ENCODE peak calls at places on chromosomes 7 and 10, in nine cellular contexts. V, P, D, K, C, E, O, T and W are unnamed samples.
A peak's percentile ranks its signal among the peaks of the same experiment; 100 is the strongest.

GRCh38 chr10:91759581-91759986 is 38.6 kb upstream of the TNKS2 start:
- DNase-seq in V (no peak), P (no peak), D (peak; percentile 50), K (no peak), C (no peak), E (no peak), O (no peak), T (no peak), W (no peak)

GRCh38 chr10:29302499-29302898 is 13.6 kb downstream of the LYZL1 start:
- DNase-seq in V (no peak), P (no peak), D (no peak), K (no peak), C (no peak), E (no peak), O (no peak), T (no peak), W (peak; percentile 16)

GRCh38 chr7:115475774-115476407 is 554.0 kb downstream of the MDFIC start:
- DNase-seq in V (no peak), P (no peak), D (no peak), K (peak; percentile 44), C (no peak), E (no peak), O (no peak), T (peak; percentile 40), W (no peak)

GRCh38 chr7:55381187-55381586 is 16.1 kb downstream of the LANCL2 start:
- DNase-seq in V (no peak), P (no peak), D (no peak), K (no peak), C (no peak), E (no peak), O (no peak), T (no peak), W (no peak)

GRCh38 chr7:503575-504111 is 16.0 kb downstream of the PDGFA start:
- DNase-seq in V (peak; percentile 61), P (no peak), D (no peak), K (peak; percentile 94), C (no peak), E (no peak), O (peak; percentile 69), T (no peak), W (peak; percentile 91)

GRCh38 chr7:30916255-30916654 is 4.6 kb downstream of the AQP1 start:
- DNase-seq in V (peak; percentile 7), P (no peak), D (no peak), K (no peak), C (no peak), E (no peak), O (no peak), T (no peak), W (no peak)

GRCh38 chr7:121383235-121383634 is 12.9 kb downstream of the FAM3C start:
- DNase-seq in V (no peak), P (no peak), D (no peak), K (no peak), C (no peak), E (no peak), O (no peak), T (no peak), W (no peak)

GRCh38 chr10:1957057-1957456 is 219.7 kb upstream of the ADARB2 start:
- DNase-seq in V (no peak), P (no peak), D (no peak), K (no peak), C (no peak), E (no peak), O (no peak), T (no peak), W (no peak)

GRCh38 chr10:124074471-124075109 is 18.8 kb downstream of the CHST15 start:
- DNase-seq in V (peak; percentile 29), P (no peak), D (no peak), K (no peak), C (peak; percentile 47), E (no peak), O (no peak), T (no peak), W (no peak)

GRCh38 chr7:57685418-57685817 is 235.4 kb downstream of the ZNF716 start:
- DNase-seq in V (no peak), P (no peak), D (no peak), K (no peak), C (no peak), E (no peak), O (no peak), T (no peak), W (no peak)

GRCh38 chr10:115866174-115866573 is 406.8 kb downstream of the GFRA1 start:
- DNase-seq in V (no peak), P (no peak), D (no peak), K (no peak), C (no peak), E (no peak), O (no peak), T (no peak), W (no peak)

GRCh38 chr7:114934758-114935157 is 12.9 kb downstream of the MDFIC start:
- DNase-seq in V (no peak), P (no peak), D (no peak), K (no peak), C (no peak), E (no peak), O (no peak), T (no peak), W (no peak)

GRCh38 chr10:72802291-72803118 is 91.0 kb upstream of the OIT3 start:
- DNase-seq in V (no peak), P (no peak), D (peak; percentile 74), K (no peak), C (no peak), E (no peak), O (no peak), T (no peak), W (no peak)

GRCh38 chr10:72801263-72801868 is 92.2 kb upstream of the OIT3 start:
- DNase-seq in V (no peak), P (no peak), D (no peak), K (no peak), C (no peak), E (no peak), O (no peak), T (no peak), W (no peak)

GRCh38 chr10:72803119-72803505 is 90.4 kb upstream of the OIT3 start:
- DNase-seq in V (no peak), P (no peak), D (peak; percentile 10), K (no peak), C (no peak), E (no peak), O (no peak), T (no peak), W (no peak)

GRCh38 chr10:72800000-72800740 is 93.4 kb upstream of the OIT3 start:
- DNase-seq in V (no peak), P (no peak), D (peak; percentile 66), K (no peak), C (no peak), E (no peak), O (no peak), T (no peak), W (no peak)

DNA sequence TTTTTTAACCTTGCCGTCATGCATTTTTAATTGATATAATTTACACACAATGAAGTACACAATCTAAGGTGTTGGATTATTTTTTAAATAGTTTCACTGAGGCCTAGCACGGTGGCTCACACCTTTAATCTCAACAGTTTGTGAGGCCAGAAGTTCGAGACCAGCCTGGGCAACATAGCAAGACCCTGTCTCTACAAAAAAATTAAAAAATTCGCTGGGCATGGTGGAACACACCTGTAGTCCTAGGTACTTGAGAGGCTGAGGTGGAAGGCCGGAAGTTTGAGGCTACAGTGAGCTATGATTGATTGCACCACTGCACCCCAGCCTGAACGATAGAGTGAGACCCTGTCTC is 92.8 kb upstream of the OIT3 start:
- DNase-seq in V (no peak), P (no peak), D (no peak), K (no peak), C (no peak), E (no peak), O (no peak), T (no peak), W (no peak)
- H3K27ac ChIP-seq in V (no peak overlapping the region), P (no peak overlapping the region), D (no peak overlapping the region), K (no peak overlapping the region), C (no peak overlapping the region), E (no peak overlapping the region), O (no peak overlapping the region), T (no peak overlapping the region), W (no peak overlapping the region)

GRCh38 chr10:12235796-12236195 is 39.8 kb downstream of the CDC123 start:
- DNase-seq in V (no peak), P (no peak), D (peak; percentile 63), K (no peak), C (no peak), E (no peak), O (no peak), T (no peak), W (no peak)
- H3K36me3 ChIP-seq in V (peaks cover 23% of the 10 kb centered on the region), P (no peaks in the 10 kb centered on the region), D (peaks cover 25% of the 10 kb centered on the region), K (peaks cover under 1% of the 10 kb centered on the region), C (no peaks in the 10 kb centered on the region), E (peaks cover 76% of the 10 kb centered on the region), O (peaks cover 10% of the 10 kb centered on the region), T (peaks cover 33% of the 10 kb centered on the region), W (peaks cover 23% of the 10 kb centered on the region)

GRCh38 chr7:104230606-104231005 is 22.8 kb upstream of the ORC5 start:
- DNase-seq in V (no peak), P (no peak), D (peak; percentile 59), K (no peak), C (no peak), E (no peak), O (no peak), T (peak; percentile 18), W (no peak)

GRCh38 chr7:104225441-104225840 is 17.6 kb upstream of the ORC5 start:
- DNase-seq in V (no peak), P (no peak), D (no peak), K (no peak), C (no peak), E (no peak), O (no peak), T (no peak), W (no peak)

GRCh38 chr7:104228442-104228841 is 20.6 kb upstream of the ORC5 start:
- DNase-seq in V (no peak), P (no peak), D (no peak), K (no peak), C (no peak), E (no peak), O (no peak), T (no peak), W (no peak)

GRCh38 chr7:104231054-104232046 is 23.5 kb upstream of the ORC5 start:
- DNase-seq in V (no peak), P (peak; percentile 26), D (peak; percentile 58), K (peak; percentile 75), C (peak; percentile 10), E (peak; percentile 16), O (no peak), T (peak; percentile 82), W (no peak)
- TF ChIP-seq CTCF in V (peak; percentile 62), P (peak; percentile 66), D (peak; percentile 76), K (peak; percentile 79), C (peak; percentile 44), E (peak; percentile 77), O (peak; percentile 78), T (peak; percentile 92), W (peak; percentile 60)

DNA sequence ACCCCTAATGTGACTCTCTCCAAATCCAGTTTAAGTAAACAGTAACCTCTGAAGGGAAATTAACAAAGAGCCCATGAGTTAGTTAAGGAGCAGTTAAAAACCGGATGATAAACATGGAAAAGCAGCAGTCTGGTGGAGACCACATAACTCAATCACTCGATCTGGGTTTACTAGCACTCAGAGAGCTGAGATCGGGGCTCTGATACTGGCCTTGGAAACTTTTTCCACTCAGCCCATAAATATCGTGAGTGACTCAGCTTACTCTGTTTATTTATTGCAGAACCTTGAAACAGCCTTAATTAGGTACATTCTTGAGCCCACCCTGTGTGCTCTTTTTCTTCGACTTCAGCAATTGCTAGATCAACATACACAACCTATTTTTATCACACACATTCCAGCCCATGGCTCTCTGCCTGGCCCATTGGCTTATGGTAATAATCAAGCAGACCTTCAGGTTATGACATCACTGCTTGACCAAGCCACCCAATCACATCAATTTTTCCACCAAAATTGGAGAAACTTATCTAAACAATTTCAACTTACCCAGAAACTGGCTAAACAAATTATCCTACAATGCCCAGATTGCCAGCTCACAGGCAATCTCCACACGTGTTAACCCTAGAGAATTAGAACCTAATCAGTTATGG is 82.2 kb upstream of the GPR22 start:
- DNase-seq in V (no peak), P (peak; percentile 40), D (peak; percentile 90), K (peak; percentile 64), C (no peak), E (no peak), O (no peak), T (no peak), W (no peak)
- H3K27ac ChIP-seq in V (no peak overlapping the region), P (peak overlapping the region; percentile 65), D (no peak overlapping the region), K (peak overlapping the region; percentile 82), C (no peak overlapping the region), E (no peak overlapping the region), O (no peak overlapping the region), T (no peak overlapping the region), W (peak overlapping the region; percentile 25)